ENCODE peak calls at places on chromosomes 11 and 22, in four cellular contexts. One of them, this sample, is unnamed.

GRCh38 chr11:18731949-18732821 is 6.2 kb upstream of the IGSF22 start:
- DNase-seq in psoas muscle: no peak
- DNase-seq in HFFc6: no peak
- DNase-seq in AG09309: no peak
- DNase-seq in this sample: peak

GRCh38 chr11:125351045-125351867 is 144.8 kb downstream of the FEZ1 start:
- DNase-seq in HFFc6: no peak
- DNase-seq in psoas muscle: no peak
- DNase-seq in AG09309: no peak
- DNase-seq in this sample: no peak

GRCh38 chr22:41939981-41940852 is 6.7 kb downstream of the CENPM start:
- DNase-seq in AG09309: no peak
- DNase-seq in HFFc6: no peak
- DNase-seq in psoas muscle: no peak
- DNase-seq in this sample: no peak

GRCh38 chr11:73538381-73538872 is 59.5 kb downstream of the FAM168A start:
- DNase-seq in AG09309: no peak
- DNase-seq in psoas muscle: no peak
- DNase-seq in HFFc6: no peak
- DNase-seq in this sample: no peak

GRCh38 chr22:33542722-33543121 is 377.6 kb downstream of the LARGE1 start:
- DNase-seq in psoas muscle: no peak
- DNase-seq in HFFc6: no peak
- DNase-seq in AG09309: no peak
- DNase-seq in this sample: no peak

GRCh38 chr11:67040147-67040546 is 16.5 kb upstream of the RHOD start:
- DNase-seq in AG09309: no peak
- DNase-seq in psoas muscle: no peak
- DNase-seq in HFFc6: no peak
- DNase-seq in this sample: no peak

GRCh38 chr11:72816404-72816990 is 2.3 kb downstream of the ATG16L2 start:
- DNase-seq in psoas muscle: no peak
- DNase-seq in AG09309: no peak
- DNase-seq in HFFc6: no peak
- DNase-seq in this sample: no peak

GRCh38 chr11:21912280-21912679 is 280.6 kb upstream of the ANO5 start:
- DNase-seq in HFFc6: no peak
- DNase-seq in psoas muscle: no peak
- DNase-seq in AG09309: no peak
- DNase-seq in this sample: no peak

GRCh38 chr22:49008682-49009235 is 818.9 kb downstream of the BRD1 start:
- DNase-seq in psoas muscle: peak
- DNase-seq in HFFc6: no peak
- DNase-seq in AG09309: no peak
- DNase-seq in this sample: no peak

GRCh38 chr22:31153357-31153756 is 6.6 kb upstream of the RNF185 start:
- DNase-seq in HFFc6: no peak
- DNase-seq in psoas muscle: no peak
- DNase-seq in AG09309: no peak
- DNase-seq in this sample: no peak

GRCh38 chr11:36702330-36703054 is 104.5 kb upstream of the RAG2 start:
- DNase-seq in AG09309: peak
- DNase-seq in psoas muscle: no peak
- DNase-seq in HFFc6: peak
- DNase-seq in this sample: peak

GRCh38 chr11:95585071-95585751 is 204.4 kb downstream of the FAM76B start:
- DNase-seq in HFFc6: peak
- DNase-seq in AG09309: no peak
- DNase-seq in psoas muscle: no peak
- DNase-seq in this sample: no peak

GRCh38 chr11:82986491-82986890 is 85.0 kb downstream of the DDIAS start:
- DNase-seq in HFFc6: no peak
- DNase-seq in psoas muscle: no peak
- DNase-seq in AG09309: no peak
- DNase-seq in this sample: no peak

DNA sequence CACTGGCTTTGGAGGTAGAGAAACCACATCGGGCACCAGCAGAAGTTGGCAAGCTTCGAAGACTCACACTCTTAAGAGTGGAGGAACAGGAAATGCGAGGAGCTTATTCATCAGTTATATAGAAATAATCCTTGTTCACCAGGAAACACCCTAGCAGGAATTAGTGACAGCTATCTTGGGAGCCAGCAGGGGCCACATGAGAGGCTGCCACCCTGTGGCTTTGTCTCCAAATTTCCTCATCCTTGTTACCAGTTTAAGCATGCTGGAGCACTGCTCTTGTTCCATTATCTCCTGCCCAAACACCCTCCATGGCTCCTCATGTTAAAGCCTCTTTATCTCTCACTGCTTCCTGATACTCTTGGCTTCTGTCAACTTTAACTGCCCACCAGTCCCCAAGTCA is 131.0 kb downstream of the PLEKHA7 start:
- DNase-seq in AG09309: no peak
- DNase-seq in HFFc6: no peak
- DNase-seq in psoas muscle: no peak
- DNase-seq in this sample: peak
- TF ChIP-seq CTCF in AG09309: no peak
- TF ChIP-seq CTCF in HFFc6: no peak
- TF ChIP-seq CTCF in psoas muscle: peak
- TF ChIP-seq CTCF in this sample: no peak

GRCh38 chr11:68113986-68114385 is 7.2 kb downstream of the CHKA start:
- DNase-seq in HFFc6: no peak
- DNase-seq in AG09309: no peak
- DNase-seq in psoas muscle: no peak
- DNase-seq in this sample: no peak
- TF ChIP-seq CTCF in HFFc6: no peak
- TF ChIP-seq CTCF in AG09309: peak
- TF ChIP-seq CTCF in psoas muscle: no peak
- TF ChIP-seq CTCF in this sample: no peak

GRCh38 chr22:36425977-36426523 is 38.3 kb upstream of the MYH9 start:
- DNase-seq in AG09309: no peak
- DNase-seq in HFFc6: no peak
- DNase-seq in psoas muscle: peak
- DNase-seq in this sample: no peak
- TF ChIP-seq CTCF in AG09309: no peak
- TF ChIP-seq CTCF in HFFc6: peak
- TF ChIP-seq CTCF in psoas muscle: no peak
- TF ChIP-seq CTCF in this sample: no peak

DNA sequence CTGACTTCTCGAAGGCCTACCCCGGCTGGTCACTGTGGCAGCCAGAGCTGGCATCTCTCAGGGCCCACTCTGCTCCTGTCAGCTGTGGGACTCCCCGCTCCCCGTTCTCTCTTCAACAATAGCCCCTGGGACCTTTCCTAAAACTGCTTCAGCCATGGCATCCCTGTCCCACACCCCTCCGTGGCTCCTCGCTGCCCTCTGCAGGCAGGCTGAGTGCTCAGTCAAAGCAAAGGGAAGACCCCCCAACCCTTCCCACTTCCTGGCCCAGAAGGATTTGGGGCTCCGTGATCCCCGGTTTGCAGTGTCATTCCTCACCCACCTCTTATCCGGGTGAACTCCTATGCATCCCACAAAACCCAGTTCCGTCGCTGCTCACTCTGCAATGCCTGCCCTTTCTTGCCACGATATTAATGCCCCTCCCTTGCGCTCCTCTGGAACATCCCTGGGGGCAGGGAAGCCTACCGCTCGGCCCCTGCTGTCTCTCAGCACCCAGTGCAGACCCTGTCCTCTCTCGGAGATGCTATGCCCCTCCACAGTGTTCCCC is 1.6 kb upstream of the TH start:
- DNase-seq in psoas muscle: no peak
- DNase-seq in AG09309: no peak
- DNase-seq in HFFc6: no peak
- DNase-seq in this sample: no peak
- TF ChIP-seq CTCF in psoas muscle: no peak
- TF ChIP-seq CTCF in AG09309: peak
- TF ChIP-seq CTCF in HFFc6: peak
- TF ChIP-seq CTCF in this sample: peak

GRCh38 chr11:102924851-102925380 is 30.6 kb downstream of the MMP13 start:
- DNase-seq in HFFc6: peak
- DNase-seq in psoas muscle: no peak
- DNase-seq in AG09309: no peak
- DNase-seq in this sample: no peak
- TF ChIP-seq CTCF in HFFc6: no peak
- TF ChIP-seq CTCF in psoas muscle: no peak
- TF ChIP-seq CTCF in AG09309: no peak
- TF ChIP-seq CTCF in this sample: no peak

GRCh38 chr11:77590194-77590591 is 440 bp downstream of the AQP11 start:
- DNase-seq in HFFc6: peak
- DNase-seq in psoas muscle: peak
- DNase-seq in AG09309: no peak
- DNase-seq in this sample: peak
- TF ChIP-seq CTCF in HFFc6: no peak
- TF ChIP-seq CTCF in psoas muscle: no peak
- TF ChIP-seq CTCF in AG09309: no peak
- TF ChIP-seq CTCF in this sample: no peak

GRCh38 chr11:17722000-17722643 is 2.8 kb downstream of the MYOD1 start:
- DNase-seq in HFFc6: peak
- DNase-seq in AG09309: no peak
- DNase-seq in psoas muscle: peak
- DNase-seq in this sample: peak
- TF ChIP-seq CTCF in HFFc6: peak
- TF ChIP-seq CTCF in AG09309: peak
- TF ChIP-seq CTCF in psoas muscle: peak
- TF ChIP-seq CTCF in this sample: no peak

GRCh38 chr11:33685061-33685460 is 15.6 kb downstream of the C11orf91 start:
- DNase-seq in psoas muscle: no peak
- DNase-seq in HFFc6: peak
- DNase-seq in AG09309: no peak
- DNase-seq in this sample: no peak

GRCh38 chr11:33689506-33689905 is 11.1 kb downstream of the C11orf91 start:
- DNase-seq in HFFc6: no peak
- DNase-seq in AG09309: no peak
- DNase-seq in psoas muscle: no peak
- DNase-seq in this sample: no peak

GRCh38 chr11:33690290-33691050 is 10.2 kb downstream of the C11orf91 start:
- DNase-seq in AG09309: peak
- DNase-seq in HFFc6: peak
- DNase-seq in psoas muscle: peak
- DNase-seq in this sample: peak

GRCh38 chr11:33689089-33689488 is 11.5 kb downstream of the C11orf91 start:
- DNase-seq in AG09309: no peak
- DNase-seq in psoas muscle: no peak
- DNase-seq in HFFc6: no peak
- DNase-seq in this sample: peak

DNA sequence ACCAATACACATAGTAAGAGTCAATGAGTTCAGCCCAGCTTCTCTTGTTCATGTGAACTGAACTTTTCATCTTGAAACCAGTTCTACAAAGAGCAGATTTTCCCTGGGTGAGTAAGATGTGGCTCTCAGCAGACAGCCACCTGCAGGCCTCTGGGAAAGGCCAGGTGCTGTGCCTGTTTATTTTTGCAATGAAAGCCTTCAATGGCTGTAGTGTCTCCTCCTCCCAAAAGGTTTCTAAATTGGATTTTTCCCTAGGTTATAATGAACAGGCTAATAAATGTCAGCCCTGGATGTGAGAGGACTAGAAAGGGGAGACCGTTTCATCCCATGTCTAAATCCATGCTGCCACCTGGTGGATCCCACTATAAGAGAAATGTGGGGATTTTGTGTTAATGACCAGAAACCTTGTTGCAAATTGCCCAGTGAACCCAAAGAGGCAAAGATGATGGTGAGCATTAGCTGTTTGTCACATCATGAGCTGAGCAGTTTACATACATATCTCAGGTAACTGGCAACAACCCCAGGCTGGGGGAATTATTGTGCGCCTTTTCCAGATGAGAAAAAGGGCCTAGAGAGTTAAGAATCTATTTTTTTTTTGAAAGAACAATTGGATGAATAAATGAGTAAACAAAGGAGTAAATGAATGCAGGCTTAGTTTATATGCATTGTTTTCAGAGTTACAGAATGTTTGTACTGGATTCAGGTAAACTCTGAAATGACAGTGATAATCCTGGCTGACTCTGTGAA is 12.7 kb downstream of the C11orf91 start:
- DNase-seq in HFFc6: peak
- DNase-seq in psoas muscle: no peak
- DNase-seq in AG09309: no peak
- DNase-seq in this sample: peak
- TF ChIP-seq CTCF in HFFc6: peak
- TF ChIP-seq CTCF in psoas muscle: peak
- TF ChIP-seq CTCF in AG09309: peak
- TF ChIP-seq CTCF in this sample: peak

GRCh38 chr22:50313600-50313999 is 6.2 kb upstream of the PLXNB2 start:
- DNase-seq in HFFc6: no peak
- DNase-seq in AG09309: no peak
- DNase-seq in psoas muscle: no peak
- DNase-seq in this sample: no peak

GRCh38 chr22:50314081-50314454 is 6.6 kb upstream of the PLXNB2 start:
- DNase-seq in psoas muscle: no peak
- DNase-seq in AG09309: no peak
- DNase-seq in HFFc6: no peak
- DNase-seq in this sample: no peak

GRCh38 chr22:50312371-50312770 is 4.9 kb upstream of the PLXNB2 start:
- DNase-seq in AG09309: no peak
- DNase-seq in HFFc6: no peak
- DNase-seq in psoas muscle: peak
- DNase-seq in this sample: no peak

GRCh38 chr22:50311606-50312351 is 4.3 kb upstream of the PLXNB2 start:
- DNase-seq in AG09309: no peak
- DNase-seq in psoas muscle: peak
- DNase-seq in HFFc6: no peak
- DNase-seq in this sample: no peak

GRCh38 chr22:50313021-50313420 is 5.6 kb upstream of the PLXNB2 start:
- DNase-seq in HFFc6: no peak
- DNase-seq in AG09309: no peak
- DNase-seq in psoas muscle: peak
- DNase-seq in this sample: no peak
- TF ChIP-seq CTCF in HFFc6: no peak
- TF ChIP-seq CTCF in AG09309: no peak
- TF ChIP-seq CTCF in psoas muscle: no peak
- TF ChIP-seq CTCF in this sample: no peak

GRCh38 chr22:20117656-20118571 is 888 bp upstream of the TRMT2A start:
- DNase-seq in AG09309: no peak
- DNase-seq in HFFc6: peak
- DNase-seq in psoas muscle: peak
- DNase-seq in this sample: peak
- TF ChIP-seq CTCF in AG09309: no peak
- TF ChIP-seq CTCF in HFFc6: no peak
- TF ChIP-seq CTCF in psoas muscle: no peak
- TF ChIP-seq CTCF in this sample: no peak

This sample was measured in MCF 10A.